ENCODE peak calls at places on chromosomes 6 and 20, in six cellular contexts. R is A549, W is HepG2, I is K562, C is upper lobe of left lung, X is GM12878. V is an unnamed sample.

GRCh38 chr6:3627501-3627900 is 124.0 kb downstream of the PXDC1 start:
- ATAC-seq in R (no peak), W (no peak), X (no peak), C (no peak), I (peak), V (no peak)

GRCh38 chr20:15930324-15931305 is 642.6 kb downstream of the KIF16B start:
- ATAC-seq in I (no peak), W (peak), X (no peak), C (peak), R (peak), V (peak)

GRCh38 chr20:19289451-19289850 is 77.0 kb downstream of the SLC24A3 start:
- ATAC-seq in C (peak), I (no peak), X (no peak), R (no peak), W (no peak), V (no peak)

GRCh38 chr20:61350500-61351250 is 98.6 kb downstream of the CDH4 start:
- ATAC-seq in W (no peak), I (no peak), X (no peak), C (no peak), R (no peak), V (no peak)

GRCh38 chr6:68211242-68211795 is 423.8 kb upstream of the ADGRB3 start:
- ATAC-seq in X (no peak), W (no peak), I (no peak), R (no peak), C (no peak), V (no peak)

GRCh38 chr20:18837710-18838109 is 24.1 kb downstream of the SCP2D1 start:
- ATAC-seq in I (no peak), R (no peak), W (no peak), C (no peak), X (no peak), V (no peak)

GRCh38 chr20:35490736-35491181 is 35.4 kb downstream of the CEP250 start:
- ATAC-seq in I (no peak), C (peak), R (no peak), X (peak), W (no peak), V (peak)

GRCh38 chr6:143766185-143766553 is 77.0 kb upstream of the LTV1 start:
- ATAC-seq in R (no peak), I (no peak), X (no peak), W (no peak), C (no peak), V (no peak)

GRCh38 chr6:158322400-158322723 is 10.1 kb downstream of the TULP4 start:
- ATAC-seq in X (no peak), C (no peak), I (no peak), W (no peak), R (no peak), V (no peak)

GRCh38 chr20:48627737-48628128 is 200.1 kb downstream of the PREX1 start:
- ATAC-seq in I (no peak), C (no peak), X (no peak), R (no peak), W (no peak), V (no peak)

GRCh38 chr20:62595491-62595890 is 46.8 kb upstream of the SLCO4A1 start:
- ATAC-seq in W (peak), I (peak), R (peak), X (no peak), C (peak), V (peak)

GRCh38 chr6:136676075-136676474 is 116.2 kb downstream of the MAP3K5 start:
- ATAC-seq in C (no peak), W (no peak), X (no peak), R (no peak), I (no peak), V (no peak)

GRCh38 chr6:136682292-136682691 is 110.0 kb downstream of the MAP3K5 start:
- ATAC-seq in R (no peak), C (no peak), W (no peak), I (no peak), X (no peak), V (no peak)

GRCh38 chr6:136677822-136678221 is 114.5 kb downstream of the MAP3K5 start:
- ATAC-seq in X (no peak), C (no peak), R (no peak), W (no peak), I (no peak), V (no peak)

GRCh38 chr6:136673571-136673970 is 118.7 kb downstream of the MAP3K5 start:
- ATAC-seq in W (no peak), R (no peak), C (no peak), X (no peak), I (no peak), V (no peak)

DNA sequence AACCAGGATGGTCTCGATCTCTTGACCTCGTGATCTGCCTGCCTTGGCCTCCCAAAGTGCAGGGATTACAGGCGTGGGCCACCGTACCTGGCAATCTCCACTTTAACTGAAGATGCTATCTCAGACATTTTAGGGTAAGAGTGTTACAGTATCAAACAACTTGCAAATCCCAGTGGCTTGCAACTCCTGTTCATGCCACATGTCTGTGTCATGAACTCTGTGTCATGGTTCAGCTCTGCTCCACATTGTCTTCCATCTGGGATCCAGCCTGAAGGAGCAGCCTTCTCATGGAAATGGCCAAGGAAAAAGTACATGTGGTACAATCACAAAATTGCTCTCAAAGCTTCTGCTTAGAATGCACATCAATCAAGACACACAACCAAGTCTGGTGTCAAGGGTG is 114.9 kb downstream of the MAP3K5 start:
- ATAC-seq in X (no peak), I (no peak), R (no peak), W (no peak), C (no peak), V (no peak)
- H3K27ac ChIP-seq in X (no peak), I (no peak), R (no peak), W (no peak), C (peak), V (no peak)

DNA sequence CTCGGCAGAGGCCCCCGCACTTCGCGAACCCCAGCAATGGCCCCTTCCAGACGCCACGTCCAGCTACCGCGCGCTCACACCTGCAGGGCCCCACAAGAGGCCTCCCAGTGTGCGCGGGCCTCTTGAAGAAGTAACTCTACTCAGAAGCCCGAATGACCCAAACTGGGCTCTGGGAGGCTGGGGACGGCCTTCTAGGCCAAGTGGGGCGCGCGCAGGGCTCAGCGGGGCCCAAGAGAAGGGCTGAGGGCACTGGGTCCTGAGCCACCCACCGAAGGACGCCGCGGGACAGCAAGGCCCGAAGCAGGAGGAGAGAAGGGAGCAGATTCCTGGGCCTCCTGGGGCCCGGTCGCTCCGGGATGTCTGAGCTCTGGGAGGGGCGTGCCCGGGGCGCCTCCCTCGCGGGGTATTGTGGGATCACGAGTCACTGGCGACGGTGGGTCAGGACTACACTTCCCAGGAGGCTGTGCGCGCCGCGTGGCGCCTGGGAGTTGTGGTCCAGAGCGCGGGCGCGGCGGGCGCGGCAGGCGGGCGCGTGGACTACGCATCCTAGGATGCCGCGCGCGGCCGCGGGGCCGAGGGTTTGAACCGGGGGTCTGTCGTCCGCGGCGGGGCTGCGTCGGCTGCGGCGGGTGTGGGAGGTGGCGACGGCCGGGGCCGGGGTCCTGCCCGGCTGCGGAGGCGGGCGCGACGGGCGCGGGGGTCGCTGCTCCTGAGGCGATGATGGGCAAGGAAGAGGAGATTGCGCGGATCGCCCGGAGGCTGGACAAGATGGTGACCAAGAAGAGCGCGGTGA is at the start of gene TCEA2:
- ATAC-seq in R (peak), C (peak), I (peak), X (peak), W (peak), V (peak)
- TF ChIP-seq EP300 in R (no peak), C (no peak), I (peak), X (no peak), W (no peak), V (no peak)

GRCh38 chr20:6685181-6685582 is 82.3 kb upstream of the BMP2 start:
- ATAC-seq in X (no peak), I (no peak), W (no peak), C (no peak), R (no peak), V (no peak)

GRCh38 chr20:6680854-6681253 is 86.6 kb upstream of the BMP2 start:
- ATAC-seq in R (no peak), C (no peak), X (peak), I (no peak), W (no peak), V (no peak)

GRCh38 chr20:6680441-6680840 is 87.0 kb upstream of the BMP2 start:
- ATAC-seq in R (no peak), C (no peak), I (no peak), W (no peak), X (peak), V (no peak)

GRCh38 chr20:6686171-6686570 is 81.3 kb upstream of the BMP2 start:
- ATAC-seq in W (no peak), R (no peak), I (no peak), X (peak), C (no peak), V (no peak)

DNA sequence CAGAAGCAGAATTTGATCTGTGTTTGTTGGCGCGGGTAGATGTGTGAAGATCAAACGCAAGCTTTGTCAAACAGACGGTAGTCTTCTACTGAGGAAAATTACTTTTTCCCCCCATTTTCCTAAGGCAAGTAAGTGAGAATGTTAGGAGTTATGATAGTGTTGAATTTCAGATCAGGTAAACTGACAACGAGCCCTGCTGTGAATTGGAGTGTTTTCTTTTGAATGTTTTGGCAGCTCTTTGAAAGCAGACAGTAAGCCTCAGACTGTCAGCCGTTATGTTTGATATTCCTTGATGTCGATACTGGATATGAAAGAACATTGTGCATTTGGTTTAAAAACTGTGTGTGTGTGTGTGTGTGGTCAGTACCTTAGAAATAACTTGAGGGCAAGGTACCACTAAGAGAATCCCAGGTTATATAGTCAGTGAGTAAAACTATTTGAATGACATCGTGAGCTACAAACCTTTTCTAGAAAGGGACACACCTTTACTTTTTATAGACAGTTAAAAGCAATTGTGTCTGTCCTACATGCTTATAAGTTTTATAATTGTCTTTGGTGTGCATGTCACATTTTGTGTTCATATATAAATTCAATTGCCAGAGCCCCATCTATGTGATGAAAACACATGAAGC is 84.0 kb upstream of the BMP2 start:
- ATAC-seq in C (no peak), W (no peak), R (no peak), I (no peak), X (no peak), V (no peak)
- H3K27ac ChIP-seq in C (no peak), W (no peak), R (no peak), I (no peak), X (no peak), V (no peak)

GRCh38 chr6:150753404-150754184 is 111.9 kb upstream of the MTHFD1L start:
- ATAC-seq in W (no peak), C (no peak), X (no peak), I (no peak), R (no peak), V (no peak)
- TF ChIP-seq EP300 in W (no peak), C (no peak), X (no peak), I (no peak), R (no peak), V (no peak)

GRCh38 chr20:25252686-25253421 is 5.0 kb downstream of the PYGB start:
- ATAC-seq in I (no peak), C (no peak), X (peak), W (no peak), R (no peak), V (no peak)
- H3K27ac ChIP-seq in I (no peak), C (no peak), X (no peak), W (no peak), R (no peak), V (peak)

DNA sequence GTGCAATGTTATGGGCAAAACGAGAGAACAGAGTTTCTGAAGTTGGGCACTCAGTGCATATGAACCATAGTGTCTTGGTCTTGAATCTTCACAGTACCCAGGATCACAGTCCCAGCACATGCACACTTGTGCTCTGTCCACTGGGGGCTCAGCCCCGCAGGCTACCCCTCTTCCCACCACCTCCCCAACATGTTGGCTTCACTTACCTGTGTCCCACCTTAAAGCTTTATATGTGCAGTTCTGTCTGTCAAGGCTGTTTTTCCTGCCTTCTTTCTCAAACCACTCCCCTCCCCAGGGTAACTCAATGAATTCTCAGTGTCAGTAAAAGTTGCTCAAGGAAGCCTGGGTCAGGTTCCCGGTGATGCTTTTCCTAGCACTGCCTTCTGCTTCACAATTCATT is 129.9 kb downstream of the DOK5 start:
- ATAC-seq in R (no peak), C (no peak), I (no peak), X (no peak), W (peak), V (no peak)
- TF ChIP-seq EP300 in R (no peak), C (no peak), I (no peak), X (no peak), W (no peak), V (no peak)

GRCh38 chr20:31641391-31641790 is 3.7 kb downstream of the COX4I2 start:
- ATAC-seq in X (peak), W (no peak), I (no peak), C (no peak), R (no peak), V (no peak)
- H3K27ac ChIP-seq in X (no peak), W (no peak), I (no peak), C (no peak), R (no peak), V (no peak)